ENCODE peak calls at places on chromosomes 12 and 14, in four cellular contexts. W is heart left ventricle, V is transverse colon, D is A549. H is an unnamed sample.

GRCh38 chr12:118377891-118378470 is 1.6 kb downstream of the SUDS3 start:
- DNase-seq in W (peak; percentile 26), D (peak; percentile 58), V (peak; percentile 72), H (peak; percentile 63)

GRCh38 chr12:3075315-3075714 is 1.9 kb upstream of the TSPAN9 start:
- DNase-seq in D (no peak), W (no peak), V (no peak), H (no peak)

GRCh38 chr12:102958073-102958829 is 777 bp downstream of the ASCL1 start:
- DNase-seq in D (peak; percentile 64), V (no peak), W (no peak), H (peak; percentile 30)

GRCh38 chr12:73726881-73727280 is 810.8 kb upstream of the ATXN7L3B start:
- DNase-seq in V (no peak), D (no peak), W (no peak), H (no peak)

GRCh38 chr12:81819991-81820633 is 61.0 kb upstream of the PPFIA2 start:
- DNase-seq in W (no peak), D (no peak), V (no peak), H (peak; percentile 7)

GRCh38 chr12:22518998-22519397 is 25.3 kb downstream of the C2CD5 start:
- DNase-seq in V (no peak), D (no peak), W (no peak), H (peak; percentile 18)

GRCh38 chr12:64102339-64102738 is 119.8 kb downstream of the KICS2 start:
- DNase-seq in D (no peak), W (no peak), V (no peak), H (no peak)

GRCh38 chr14:53549956-53550355 is 396.8 kb upstream of the DDHD1 start:
- DNase-seq in D (no peak), V (no peak), W (no peak), H (no peak)

GRCh38 chr12:89525824-89526770 is at the start of gene POC1B:
- DNase-seq in V (peak; percentile 83), D (peak; percentile 85), W (peak; percentile 83), H (peak; percentile 80)

GRCh38 chr14:23572524-23572828 is 4.9 kb upstream of the AP1G2 start:
- DNase-seq in V (no peak), D (no peak), W (no peak), H (no peak)

GRCh38 chr14:76765461-76765931 is 4.2 kb downstream of the VASH1 start:
- DNase-seq in V (no peak), D (no peak), W (no peak), H (no peak)

GRCh38 chr14:36647827-36648753 is 13.6 kb upstream of the PAX9 start:
- DNase-seq in V (no peak), D (peak; percentile 69), W (no peak), H (peak; percentile 14)

GRCh38 chr14:55084648-55085441 is 33.4 kb downstream of the MAPK1IP1L start:
- DNase-seq in W (no peak), D (no peak), V (no peak), H (no peak)

GRCh38 chr14:68783408-68784297 is 9.2 kb downstream of the ZFP36L1 start:
- DNase-seq in W (no peak), V (peak; percentile 65), D (peak; percentile 74), H (no peak)

GRCh38 chr12:127191124-127191523 is 1075.8 kb upstream of the TMEM132C start:
- DNase-seq in W (no peak), V (no peak), D (no peak), H (peak; percentile 38)

GRCh38 chr12:104049278-104050257 is at the start of gene GLT8D2:
- DNase-seq in D (no peak), W (peak; percentile 51), V (peak; percentile 25), H (peak; percentile 73)

GRCh38 chr12:11654338-11654737 is 4.9 kb downstream of the ETV6 start:
- DNase-seq in D (no peak), V (no peak), W (no peak), H (no peak)

GRCh38 chr12:53577941-53578352 is 48.2 kb downstream of the ATF7 start:
- DNase-seq in D (no peak), V (no peak), W (no peak), H (no peak)

GRCh38 chr12:53572134-53572758 is 53.9 kb downstream of the ATF7 start:
- DNase-seq in V (no peak), W (no peak), D (no peak), H (no peak)

GRCh38 chr12:53578783-53579182 is 47.4 kb downstream of the ATF7 start:
- DNase-seq in V (no peak), D (no peak), W (no peak), H (no peak)

GRCh38 chr12:53579545-53579955 is 46.6 kb downstream of the ATF7 start:
- DNase-seq in V (no peak), W (no peak), D (no peak), H (no peak)

DNA sequence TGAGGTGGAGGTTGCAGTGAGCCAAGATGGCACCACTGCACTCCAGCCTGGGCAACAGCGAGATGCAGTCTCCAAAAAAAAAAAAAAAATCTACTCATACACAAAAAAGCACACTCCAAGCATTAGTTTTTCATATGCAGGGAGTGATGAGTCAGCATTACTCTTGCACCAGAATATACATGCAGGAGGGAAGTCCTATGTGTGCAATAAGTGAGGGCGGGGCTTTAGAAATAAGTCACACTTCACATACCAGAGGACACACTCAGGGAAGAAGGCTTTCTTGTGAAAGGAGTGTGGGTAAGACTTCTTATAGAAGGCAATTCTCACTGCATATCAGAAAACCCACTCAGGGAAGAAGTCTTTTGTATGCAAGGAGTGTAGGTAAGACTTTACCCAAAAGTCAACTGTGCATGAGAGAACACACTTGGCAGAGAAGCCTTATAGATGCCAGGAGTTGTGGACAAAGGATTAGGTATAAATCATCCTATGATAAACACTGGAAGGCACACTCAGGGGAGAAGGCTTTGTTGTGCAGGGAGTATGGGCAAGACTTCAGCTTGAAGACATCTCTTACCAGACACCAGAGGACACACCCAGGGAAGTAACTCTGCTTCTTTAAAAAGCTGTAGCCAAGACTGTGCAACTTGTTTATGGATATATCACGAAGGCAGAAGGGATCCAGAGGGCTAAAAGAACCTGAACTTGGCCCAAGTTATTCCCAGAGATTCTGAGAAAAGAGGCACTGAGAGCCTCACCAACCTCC is 50.5 kb downstream of the ATF7 start:
- DNase-seq in D (peak; percentile 63), V (no peak), W (no peak), H (peak; percentile 83)
- H3K4me3 ChIP-seq in D (no peak overlapping the region), V (no peak overlapping the region), W (no peak overlapping the region), H (no peak overlapping the region)

GRCh38 chr12:53984901-53985357 is at the start of gene HOXC10:
- DNase-seq in V (peak; percentile 70), W (peak; percentile 50), D (peak; percentile 97), H (peak; percentile 73)

GRCh38 chr12:53987748-53988147 is 2.8 kb downstream of the HOXC10 start:
- DNase-seq in D (no peak), W (no peak), V (no peak), H (no peak)

GRCh38 chr12:53986686-53987180 is 1.8 kb downstream of the HOXC10 start:
- DNase-seq in V (no peak), W (no peak), D (no peak), H (no peak)

GRCh38 chr12:53985358-53985899 is 483 bp downstream of the HOXC10 start:
- DNase-seq in V (no peak), D (no peak), W (no peak), H (no peak)

GRCh38 chr12:53985900-53986685 is 1.1 kb downstream of the HOXC10 start:
- DNase-seq in W (no peak), V (no peak), D (no peak), H (no peak)
- H3K4me3 ChIP-seq in W (peak overlapping the region; percentile 15), V (peak overlapping the region; percentile 7), D (no peak overlapping the region), H (no peak overlapping the region)

DNA sequence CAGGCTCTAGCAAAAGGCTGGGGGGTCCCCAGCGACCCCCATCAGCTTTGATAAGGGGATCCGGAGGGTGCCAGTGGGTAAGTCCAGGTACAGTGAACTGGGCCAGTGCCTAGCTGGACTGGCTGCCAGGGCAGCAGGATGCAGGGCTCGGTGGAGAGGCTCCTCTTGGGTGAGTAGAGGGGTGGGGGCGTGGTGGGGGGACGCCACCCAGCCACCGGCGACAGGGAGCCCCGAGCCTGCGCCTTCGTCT is 171 bp downstream of the RAPGEF3 start:
- DNase-seq in W (no peak), D (no peak), V (no peak), H (no peak)
- H3K4me3 ChIP-seq in W (peak overlapping the region; percentile 68), D (peak overlapping the region; percentile 58), V (peak overlapping the region; percentile 56), H (peak overlapping the region; percentile 58)

GRCh38 chr12:130955238-130955816 is 1.6 kb downstream of the ADGRD1 start:
- DNase-seq in V (no peak), D (no peak), W (peak; percentile 37), H (no peak)
- H3K4me3 ChIP-seq in V (peak overlapping the region; percentile 48), D (no peak overlapping the region), W (peak overlapping the region; percentile 60), H (no peak overlapping the region)

H was measured in fibroblast of pulmonary artery.